ENCODE peak calls at places on chromosomes 4 and X, in five cellular contexts. C is brain microvascular endothelial cell, R is spleen, Y is heart left ventricle, T is Panc1. K is an unnamed sample.

GRCh38 chr4:157128395-157128794 is 52.4 kb downstream of the GLRB start:
- DNase-seq in R (no peak), Y (no peak), T (peak), C (peak), K (no peak)

GRCh38 chr4:37719021-37719420 is 32.8 kb upstream of the RELL1 start:
- DNase-seq in Y (no peak), C (no peak), T (no peak), R (no peak), K (no peak)

GRCh38 chr4:143084566-143084965 is 100.2 kb upstream of the USP38 start:
- DNase-seq in Y (no peak), C (no peak), R (no peak), T (no peak), K (no peak)

GRCh38 chr4:1714303-1715001 is 2.3 kb upstream of the SLBP start:
- DNase-seq in C (no peak), T (no peak), Y (no peak), R (peak), K (no peak)

GRCh38 chr4:173505924-173506779 is 23.9 kb downstream of the HAND2 start:
- DNase-seq in T (no peak), C (peak), R (no peak), Y (peak), K (peak)

GRCh38 chrX:124223524-124223923 is 108.9 kb upstream of the TEX13D start:
- DNase-seq in R (no peak), C (no peak), T (no peak), Y (no peak), K (no peak)

GRCh38 chr4:10002278-10002677 is 19.0 kb downstream of the SLC2A9 start:
- DNase-seq in Y (no peak), T (no peak), C (no peak), R (no peak), K (no peak)

GRCh38 chrX:119288890-119289393 is 52.9 kb downstream of the PGRMC1 start:
- DNase-seq in T (no peak), R (no peak), C (no peak), Y (no peak), K (no peak)

GRCh38 chr4:19987746-19988145 is 264.0 kb upstream of the SLIT2 start:
- DNase-seq in C (peak), T (no peak), Y (no peak), R (no peak), K (no peak)

GRCh38 chr4:28842271-28842670 is 1877.9 kb upstream of the PCDH7 start:
- DNase-seq in T (no peak), Y (no peak), C (no peak), R (no peak), K (no peak)

GRCh38 chrX:17613979-17614572 is 123.2 kb upstream of the SCML1 start:
- DNase-seq in T (no peak), R (no peak), Y (no peak), C (no peak), K (peak)

GRCh38 chr4:141425124-141425523 is 204.4 kb downstream of the ZNF330 start:
- DNase-seq in T (no peak), Y (no peak), R (no peak), C (peak), K (no peak)

GRCh38 chrX:39689374-39690104 is 408.2 kb downstream of the BCOR start:
- DNase-seq in R (no peak), Y (no peak), C (no peak), T (no peak), K (no peak)

GRCh38 chrX:150688911-150689451 is 4.2 kb upstream of the MTMR1 start:
- DNase-seq in R (no peak), Y (no peak), T (peak), C (peak), K (no peak)

GRCh38 chr4:117545042-117545441 is 459.7 kb upstream of the TRAM1L1 start:
- DNase-seq in R (no peak), Y (no peak), C (no peak), T (no peak), K (no peak)

GRCh38 chr4:173461170-173461569 is 62.3 kb upstream of the SCRG1 start:
- DNase-seq in Y (no peak), T (no peak), R (no peak), C (no peak), K (no peak)

GRCh38 chr4:83329521-83330105 is 5.0 kb downstream of the HPSE start:
- DNase-seq in R (no peak), C (peak), T (no peak), Y (no peak), K (no peak)

GRCh38 chrX:112857478-112857878 is 16.8 kb upstream of the AMOT start:
- DNase-seq in T (no peak), C (no peak), R (no peak), Y (no peak), K (no peak)

GRCh38 chrX:12115377-12115776 is 22.9 kb upstream of the FRMPD4 start:
- DNase-seq in T (no peak), Y (no peak), R (no peak), C (no peak), K (no peak)
- TF ChIP-seq CTCF in T (no peak), Y (no peak), R (no peak), C (peak), K (no peak)

GRCh38 chr4:169619518-169619957 is 840 bp upstream of the CLCN3 start:
- DNase-seq in Y (peak), T (no peak), C (peak), R (peak), K (peak)

GRCh38 chr4:169618986-169619385 is 1.4 kb upstream of the CLCN3 start:
- DNase-seq in T (no peak), C (no peak), Y (no peak), R (no peak), K (no peak)

GRCh38 chr4:169620846-169621228 is 459 bp downstream of the CLCN3 start:
- DNase-seq in C (peak), Y (peak), R (no peak), T (no peak), K (peak)

GRCh38 chr4:169621754-169622481 is 1.5 kb downstream of the CLCN3 start:
- DNase-seq in C (peak), R (no peak), T (peak), Y (no peak), K (no peak)

DNA sequence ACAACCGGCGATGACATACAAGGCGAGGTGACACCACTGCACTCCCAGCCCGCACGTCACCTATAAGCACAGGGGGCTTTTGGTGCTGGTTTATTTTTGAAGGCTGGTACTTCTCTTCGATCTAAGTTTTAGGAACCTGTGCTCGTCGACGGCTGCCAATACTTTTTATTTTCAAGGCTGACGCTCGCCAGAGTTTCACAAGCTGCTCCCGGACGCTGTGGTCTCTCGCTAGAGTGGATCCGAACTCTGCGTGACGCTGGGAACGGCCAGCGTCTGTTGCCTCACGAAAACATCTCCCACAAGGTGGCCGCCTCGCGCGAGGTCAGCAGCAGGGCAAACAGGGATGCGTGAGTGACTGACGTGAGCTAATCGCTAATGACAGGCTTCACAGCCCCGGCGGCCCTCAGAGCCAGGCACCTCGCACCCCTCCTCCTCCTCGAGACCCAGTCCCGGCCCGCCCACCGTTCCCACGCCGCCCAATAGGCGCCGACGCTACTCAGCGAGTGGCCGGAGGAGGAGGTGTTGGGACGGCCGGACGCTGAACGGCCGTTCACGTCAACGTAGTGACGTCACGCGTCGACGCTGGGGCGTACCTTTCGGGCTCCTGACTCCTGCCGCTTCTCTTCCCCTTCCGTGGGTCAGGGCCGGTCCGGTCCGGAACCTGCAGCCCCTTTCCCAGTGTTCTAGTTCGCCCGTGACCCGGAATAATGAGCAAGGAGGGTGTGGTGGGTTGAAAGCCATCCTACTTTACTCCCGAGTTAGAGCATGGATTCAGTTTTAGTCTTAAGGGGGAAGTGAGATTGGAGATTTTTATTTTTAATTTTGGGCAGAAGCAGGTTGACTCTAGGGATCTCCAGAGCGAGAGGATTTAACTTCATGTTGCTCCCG is at the start of gene CLCN3:
- DNase-seq in R (peak), Y (peak), C (peak), T (peak), K (peak)
- TF ChIP-seq CTCF in R (peak), Y (peak), C (no peak), T (no peak), K (no peak)

DNA sequence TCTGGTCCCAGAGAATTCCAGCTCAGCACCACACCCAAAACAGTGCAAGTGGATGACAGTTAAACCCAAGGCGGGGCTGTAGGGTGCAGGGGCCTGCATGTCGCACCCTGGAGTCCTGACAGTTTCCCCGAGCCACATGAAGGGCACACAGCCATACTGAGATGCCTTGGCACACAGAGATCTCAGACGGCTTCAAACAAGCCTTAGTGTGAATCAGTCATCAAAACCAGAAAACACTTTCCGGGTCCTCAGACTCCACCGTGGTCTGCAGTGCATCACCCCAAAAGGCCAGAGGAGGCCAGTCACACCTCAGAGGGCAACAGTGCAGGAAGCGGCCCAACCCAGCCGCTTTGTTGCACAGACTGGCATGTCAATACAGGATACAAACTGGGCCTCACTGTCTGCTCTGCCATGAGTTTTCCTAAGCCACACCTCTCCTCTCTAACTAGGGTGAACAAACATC is 64.6 kb upstream of the ENPP6 start:
- DNase-seq in Y (no peak), R (peak), C (no peak), T (no peak), K (no peak)
- TF ChIP-seq CTCF in Y (peak), R (no peak), C (no peak), T (no peak), K (no peak)

DNA sequence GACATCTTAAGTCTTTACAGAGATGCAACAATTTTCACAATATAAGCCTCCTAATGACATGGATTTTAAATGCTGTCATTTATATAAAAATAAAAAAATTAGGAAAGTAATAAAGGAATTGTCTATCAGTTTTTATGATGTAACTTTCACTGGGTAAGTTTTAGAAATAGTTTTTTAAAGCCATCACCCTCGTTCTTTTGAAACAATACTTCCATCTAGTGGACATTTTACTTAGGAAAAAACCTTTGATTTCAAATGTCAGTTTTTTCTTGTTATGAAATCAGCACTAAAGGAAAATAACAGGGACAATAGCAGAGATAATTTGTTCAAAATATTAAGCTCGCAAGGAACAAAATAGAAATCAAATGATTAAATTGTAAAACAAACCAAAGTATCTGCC is 24.3 kb upstream of the NDNF start:
- DNase-seq in R (no peak), T (no peak), Y (no peak), C (no peak), K (no peak)
- TF ChIP-seq CTCF in R (peak), T (peak), Y (peak), C (peak), K (peak)

GRCh38 chr4:7037425-7037824 is 5.7 kb upstream of the TADA2B start:
- DNase-seq in R (peak), T (no peak), C (no peak), Y (no peak), K (no peak)
- TF ChIP-seq CTCF in R (no peak), T (peak), C (peak), Y (no peak), K (peak)